ENCODE peak calls at places on chromosome X, in six cellular contexts. One of them, this sample, is unnamed.
A peak's percentile ranks its signal among the peaks of the same experiment; 100 is the strongest.

GRCh38 chrX:24619647-24620046 is 27.5 kb downstream of the PCYT1B start:
- DNase-seq in spleen: no peak
- DNase-seq in neural crest cell: no peak
- DNase-seq in COR-L47: peak; percentile 50
- DNase-seq in G401: peak; percentile 8
- DNase-seq in nucleus accumbens: peak; percentile 49
- DNase-seq in this sample: no peak

GRCh38 chrX:57952320-57952678 is 42.0 kb upstream of the ZXDA start:
- DNase-seq in spleen: peak; percentile 82
- DNase-seq in COR-L47: no peak
- DNase-seq in G401: no peak
- DNase-seq in nucleus accumbens: no peak
- DNase-seq in neural crest cell: no peak
- DNase-seq in this sample: no peak

GRCh38 chrX:135974279-135974856 is 580 bp upstream of the MMGT1 start:
- DNase-seq in neural crest cell: peak; percentile 54
- DNase-seq in G401: peak; percentile 84
- DNase-seq in nucleus accumbens: peak; percentile 89
- DNase-seq in COR-L47: peak; percentile 44
- DNase-seq in spleen: peak; percentile 89
- DNase-seq in this sample: no peak

GRCh38 chrX:115147220-115147619 is 42.0 kb upstream of the RBMXL3 start:
- DNase-seq in spleen: no peak
- DNase-seq in COR-L47: no peak
- DNase-seq in G401: peak; percentile 13
- DNase-seq in nucleus accumbens: no peak
- DNase-seq in neural crest cell: no peak
- DNase-seq in this sample: no peak

GRCh38 chrX:1521459-1521956 is 15.5 kb downstream of the P2RY8 start:
- DNase-seq in COR-L47: no peak
- DNase-seq in nucleus accumbens: no peak
- DNase-seq in neural crest cell: no peak
- DNase-seq in G401: no peak
- DNase-seq in spleen: peak; percentile 89
- DNase-seq in this sample: no peak

GRCh38 chrX:56783450-56783831 is 54.4 kb downstream of the NBDY start:
- DNase-seq in G401: peak; percentile 68
- DNase-seq in COR-L47: no peak
- DNase-seq in spleen: peak; percentile 91
- DNase-seq in neural crest cell: no peak
- DNase-seq in nucleus accumbens: peak; percentile 42
- DNase-seq in this sample: peak; percentile 47

GRCh38 chrX:136353519-136354095 is 52.8 kb downstream of the ADGRG4 start:
- DNase-seq in G401: no peak
- DNase-seq in COR-L47: no peak
- DNase-seq in nucleus accumbens: no peak
- DNase-seq in spleen: no peak
- DNase-seq in neural crest cell: no peak
- DNase-seq in this sample: no peak

GRCh38 chrX:42102586-42103282 is 179.4 kb upstream of the CASK start:
- DNase-seq in G401: no peak
- DNase-seq in nucleus accumbens: no peak
- DNase-seq in spleen: no peak
- DNase-seq in COR-L47: no peak
- DNase-seq in neural crest cell: no peak
- DNase-seq in this sample: no peak

GRCh38 chrX:46863072-46863471 is 26.2 kb downstream of the RP2 start:
- DNase-seq in neural crest cell: no peak
- DNase-seq in spleen: no peak
- DNase-seq in nucleus accumbens: no peak
- DNase-seq in COR-L47: no peak
- DNase-seq in G401: no peak
- DNase-seq in this sample: no peak

This sample was measured in chondrocyte.